ENCODE peak calls at places on chromosomes 16 and 17, in eight cellular contexts. One of them, this sample, is unnamed.
A peak's percentile ranks its signal among the peaks of the same experiment; 100 is the strongest.

GRCh38 chr17:30235386-30236296 is at the start of gene SLC6A4:
- DNase-seq in neural progenitor cell: peak; percentile 72
- DNase-seq in HCT116: no peak
- DNase-seq in CD4-positive, alpha-beta T cell: no peak
- DNase-seq in spleen: peak; percentile 50
- DNase-seq in tibial nerve: no peak
- DNase-seq in transverse colon: no peak
- DNase-seq in heart left ventricle: no peak
- DNase-seq in this sample: no peak

GRCh38 chr17:50501054-50501453 is 7.2 kb upstream of the MYCBPAP start:
- DNase-seq in tibial nerve: peak; percentile 66
- DNase-seq in CD4-positive, alpha-beta T cell: peak; percentile 31
- DNase-seq in heart left ventricle: no peak
- DNase-seq in spleen: no peak
- DNase-seq in neural progenitor cell: no peak
- DNase-seq in transverse colon: peak; percentile 33
- DNase-seq in HCT116: peak; percentile 50
- DNase-seq in this sample: no peak

GRCh38 chr17:73231363-73231762 is 30.3 kb downstream of the CPSF4L start:
- DNase-seq in spleen: no peak
- DNase-seq in CD4-positive, alpha-beta T cell: no peak
- DNase-seq in tibial nerve: no peak
- DNase-seq in HCT116: no peak
- DNase-seq in transverse colon: peak; percentile 13
- DNase-seq in neural progenitor cell: no peak
- DNase-seq in heart left ventricle: peak; percentile 21
- DNase-seq in this sample: no peak

GRCh38 chr17:83194761-83195329 is 115.4 kb downstream of the METRNL start:
- DNase-seq in tibial nerve: peak; percentile 29
- DNase-seq in spleen: peak; percentile 75
- DNase-seq in heart left ventricle: peak; percentile 14
- DNase-seq in neural progenitor cell: no peak
- DNase-seq in transverse colon: no peak
- DNase-seq in CD4-positive, alpha-beta T cell: no peak
- DNase-seq in HCT116: no peak
- DNase-seq in this sample: no peak

GRCh38 chr16:8632675-8633182 is 11.2 kb downstream of the METTL22 start:
- DNase-seq in tibial nerve: peak; percentile 15
- DNase-seq in transverse colon: peak; percentile 15
- DNase-seq in neural progenitor cell: no peak
- DNase-seq in spleen: peak; percentile 84
- DNase-seq in heart left ventricle: peak; percentile 31
- DNase-seq in CD4-positive, alpha-beta T cell: no peak
- DNase-seq in HCT116: no peak
- DNase-seq in this sample: no peak

GRCh38 chr16:55390838-55391237 is 66.8 kb downstream of the IRX6 start:
- DNase-seq in transverse colon: no peak
- DNase-seq in spleen: no peak
- DNase-seq in tibial nerve: no peak
- DNase-seq in neural progenitor cell: no peak
- DNase-seq in heart left ventricle: no peak
- DNase-seq in HCT116: no peak
- DNase-seq in CD4-positive, alpha-beta T cell: no peak
- DNase-seq in this sample: no peak

GRCh38 chr16:87620201-87620495 is 17.8 kb downstream of the JPH3 start:
- DNase-seq in tibial nerve: no peak
- DNase-seq in neural progenitor cell: peak; percentile 38
- DNase-seq in spleen: no peak
- DNase-seq in CD4-positive, alpha-beta T cell: no peak
- DNase-seq in HCT116: no peak
- DNase-seq in transverse colon: no peak
- DNase-seq in heart left ventricle: no peak
- DNase-seq in this sample: no peak

GRCh38 chr16:84209989-84210388 is 19.0 kb downstream of the ADAD2 start:
- DNase-seq in spleen: no peak
- DNase-seq in HCT116: peak; percentile 34
- DNase-seq in heart left ventricle: no peak
- DNase-seq in neural progenitor cell: no peak
- DNase-seq in CD4-positive, alpha-beta T cell: no peak
- DNase-seq in tibial nerve: no peak
- DNase-seq in transverse colon: no peak
- DNase-seq in this sample: no peak

GRCh38 chr16:78556421-78556820 is 457.0 kb downstream of the WWOX start:
- DNase-seq in heart left ventricle: no peak
- DNase-seq in spleen: no peak
- DNase-seq in transverse colon: no peak
- DNase-seq in tibial nerve: no peak
- DNase-seq in neural progenitor cell: no peak
- DNase-seq in HCT116: no peak
- DNase-seq in CD4-positive, alpha-beta T cell: no peak
- DNase-seq in this sample: no peak

GRCh38 chr17:49967205-49967604 is 1.8 kb upstream of the DLX4 start:
- DNase-seq in HCT116: no peak
- DNase-seq in CD4-positive, alpha-beta T cell: no peak
- DNase-seq in heart left ventricle: no peak
- DNase-seq in transverse colon: no peak
- DNase-seq in spleen: no peak
- DNase-seq in neural progenitor cell: no peak
- DNase-seq in tibial nerve: no peak
- DNase-seq in this sample: no peak

GRCh38 chr17:29177871-29178749 is 2.1 kb downstream of the MYO18A start:
- DNase-seq in HCT116: no peak
- DNase-seq in CD4-positive, alpha-beta T cell: no peak
- DNase-seq in transverse colon: peak; percentile 74
- DNase-seq in spleen: no peak
- DNase-seq in neural progenitor cell: no peak
- DNase-seq in tibial nerve: no peak
- DNase-seq in heart left ventricle: no peak
- DNase-seq in this sample: no peak

GRCh38 chr16:55056585-55057520 is 126.2 kb downstream of the IRX5 start:
- DNase-seq in transverse colon: no peak
- DNase-seq in neural progenitor cell: peak; percentile 84
- DNase-seq in HCT116: no peak
- DNase-seq in heart left ventricle: no peak
- DNase-seq in CD4-positive, alpha-beta T cell: no peak
- DNase-seq in tibial nerve: no peak
- DNase-seq in spleen: peak; percentile 45
- DNase-seq in this sample: no peak

GRCh38 chr17:16106161-16106891 is 106.7 kb downstream of the TTC19 start:
- DNase-seq in heart left ventricle: no peak
- DNase-seq in transverse colon: no peak
- DNase-seq in CD4-positive, alpha-beta T cell: no peak
- DNase-seq in tibial nerve: no peak
- DNase-seq in HCT116: no peak
- DNase-seq in neural progenitor cell: no peak
- DNase-seq in spleen: no peak
- DNase-seq in this sample: no peak

DNA sequence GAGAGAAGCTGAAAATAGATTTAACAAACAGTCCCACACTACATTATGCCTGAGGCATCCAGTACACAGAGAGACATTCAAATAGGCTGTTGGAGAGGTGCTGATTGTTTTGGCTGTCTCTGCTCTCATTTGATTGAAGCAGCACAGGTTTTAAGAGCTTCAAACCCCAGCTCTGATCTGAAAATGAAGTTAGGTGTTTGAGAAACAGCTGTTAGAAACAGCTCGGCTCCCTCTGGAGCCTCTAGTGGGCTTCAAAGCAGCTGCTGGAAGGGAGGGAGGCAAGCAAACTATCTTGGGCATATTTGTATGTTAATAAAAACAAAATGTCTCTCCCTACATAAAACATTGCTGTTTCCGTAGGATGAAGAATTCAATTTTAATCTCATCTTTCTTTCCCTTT is 607.3 kb upstream of the GOT2 start:
- DNase-seq in heart left ventricle: no peak
- DNase-seq in transverse colon: no peak
- DNase-seq in CD4-positive, alpha-beta T cell: no peak
- DNase-seq in tibial nerve: no peak
- DNase-seq in spleen: no peak
- DNase-seq in neural progenitor cell: peak; percentile 18
- DNase-seq in HCT116: no peak
- DNase-seq in this sample: no peak
- H3K9me3 ChIP-seq in heart left ventricle: no peaks in the 10 kb centered on the region
- H3K9me3 ChIP-seq in transverse colon: no peaks in the 10 kb centered on the region
- H3K9me3 ChIP-seq in CD4-positive, alpha-beta T cell: no peaks in the 10 kb centered on the region
- H3K9me3 ChIP-seq in tibial nerve: no peaks in the 10 kb centered on the region
- H3K9me3 ChIP-seq in spleen: no peaks in the 10 kb centered on the region
- H3K9me3 ChIP-seq in neural progenitor cell: no peaks in the 10 kb centered on the region
- H3K9me3 ChIP-seq in HCT116: peaks cover 20% of the 10 kb centered on the region
- H3K9me3 ChIP-seq in this sample: no peaks in the 10 kb centered on the region

DNA sequence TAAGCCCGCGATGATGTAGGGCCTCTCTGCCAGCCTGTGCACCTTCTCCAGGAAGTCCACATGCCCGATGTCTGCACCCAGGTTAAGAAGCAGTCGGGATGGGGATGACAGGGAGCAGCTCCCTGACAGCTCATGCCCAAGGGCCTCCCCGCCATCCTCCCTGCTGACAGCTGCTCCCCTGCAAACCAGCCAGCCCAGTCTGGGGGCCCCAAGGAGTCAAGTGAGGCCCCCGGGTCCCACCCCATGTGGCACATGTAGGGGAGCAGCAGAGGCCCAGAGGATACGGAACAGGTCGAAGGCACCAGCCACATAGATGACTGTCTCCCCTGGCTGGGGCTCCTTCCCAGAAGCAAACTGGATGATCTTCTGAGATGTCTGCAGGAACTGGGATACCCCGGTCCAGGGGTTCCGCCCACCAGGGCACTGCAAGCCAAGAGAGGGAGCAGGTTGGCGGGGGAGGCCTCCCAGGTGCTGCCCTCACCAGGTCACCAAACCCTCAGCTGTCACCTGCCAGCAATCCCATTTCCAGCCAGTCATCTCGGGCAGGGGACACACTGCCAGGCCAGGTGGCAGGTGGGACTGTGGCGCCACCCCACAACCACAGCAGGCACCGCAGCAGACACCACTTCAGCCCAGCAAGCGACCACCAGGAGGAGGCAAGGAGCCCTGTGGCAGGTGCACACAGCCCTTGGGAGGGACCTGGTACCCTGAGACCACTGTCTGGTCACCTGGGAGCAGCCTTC is 4.6 kb downstream of the PCYT2 start:
- DNase-seq in CD4-positive, alpha-beta T cell: no peak
- DNase-seq in spleen: no peak
- DNase-seq in heart left ventricle: no peak
- DNase-seq in neural progenitor cell: no peak
- DNase-seq in HCT116: no peak
- DNase-seq in transverse colon: no peak
- DNase-seq in tibial nerve: no peak
- DNase-seq in this sample: no peak
- TF ChIP-seq CTCF in CD4-positive, alpha-beta T cell: no peak
- TF ChIP-seq CTCF in spleen: no peak
- TF ChIP-seq CTCF in heart left ventricle: no peak
- TF ChIP-seq CTCF in neural progenitor cell: peak; percentile 26
- TF ChIP-seq CTCF in HCT116: peak; percentile 99
- TF ChIP-seq CTCF in transverse colon: no peak
- TF ChIP-seq CTCF in tibial nerve: no peak
- TF ChIP-seq CTCF in this sample: no peak

GRCh38 chr17:17943281-17943984 is 28.8 kb downstream of the TOM1L2 start:
- DNase-seq in transverse colon: no peak
- DNase-seq in HCT116: no peak
- DNase-seq in CD4-positive, alpha-beta T cell: no peak
- DNase-seq in tibial nerve: no peak
- DNase-seq in heart left ventricle: no peak
- DNase-seq in neural progenitor cell: no peak
- DNase-seq in spleen: no peak
- DNase-seq in this sample: no peak

GRCh38 chr17:17942846-17943245 is 29.4 kb downstream of the TOM1L2 start:
- DNase-seq in transverse colon: no peak
- DNase-seq in heart left ventricle: no peak
- DNase-seq in spleen: no peak
- DNase-seq in tibial nerve: no peak
- DNase-seq in HCT116: no peak
- DNase-seq in neural progenitor cell: no peak
- DNase-seq in CD4-positive, alpha-beta T cell: no peak
- DNase-seq in this sample: no peak

GRCh38 chr17:17944253-17944652 is 27.9 kb downstream of the TOM1L2 start:
- DNase-seq in tibial nerve: no peak
- DNase-seq in spleen: no peak
- DNase-seq in neural progenitor cell: no peak
- DNase-seq in heart left ventricle: no peak
- DNase-seq in transverse colon: no peak
- DNase-seq in HCT116: no peak
- DNase-seq in CD4-positive, alpha-beta T cell: no peak
- DNase-seq in this sample: no peak

GRCh38 chr17:17946104-17946503 is 26.1 kb downstream of the TOM1L2 start:
- DNase-seq in transverse colon: no peak
- DNase-seq in heart left ventricle: no peak
- DNase-seq in HCT116: no peak
- DNase-seq in spleen: no peak
- DNase-seq in CD4-positive, alpha-beta T cell: no peak
- DNase-seq in tibial nerve: no peak
- DNase-seq in neural progenitor cell: no peak
- DNase-seq in this sample: no peak

DNA sequence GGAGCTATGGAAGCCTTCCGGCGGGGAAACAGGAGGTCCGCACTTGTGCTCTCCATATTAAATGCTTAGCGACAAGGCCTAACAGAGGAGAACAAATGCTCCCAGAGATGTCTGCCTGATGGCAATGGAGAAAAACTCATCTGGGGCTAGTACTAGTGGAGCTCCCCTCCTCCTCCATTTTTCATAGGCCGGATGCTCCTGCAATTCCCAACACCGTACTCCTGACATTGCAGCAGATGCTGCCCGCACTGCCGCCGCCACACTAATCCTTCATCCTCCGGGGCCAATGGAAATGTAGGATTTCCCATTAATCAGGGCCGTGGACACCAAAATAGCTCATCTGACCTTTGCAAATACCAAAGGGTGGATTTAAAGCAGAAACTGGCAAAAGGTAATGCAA is 27.5 kb downstream of the TOM1L2 start:
- DNase-seq in HCT116: no peak
- DNase-seq in tibial nerve: no peak
- DNase-seq in spleen: no peak
- DNase-seq in neural progenitor cell: peak; percentile 37
- DNase-seq in CD4-positive, alpha-beta T cell: no peak
- DNase-seq in transverse colon: no peak
- DNase-seq in heart left ventricle: no peak
- DNase-seq in this sample: no peak
- H3K9me3 ChIP-seq in HCT116: no peaks in the 10 kb centered on the region
- H3K9me3 ChIP-seq in tibial nerve: no peaks in the 10 kb centered on the region
- H3K9me3 ChIP-seq in spleen: no peaks in the 10 kb centered on the region
- H3K9me3 ChIP-seq in neural progenitor cell: no peaks in the 10 kb centered on the region
- H3K9me3 ChIP-seq in CD4-positive, alpha-beta T cell: no peaks in the 10 kb centered on the region
- H3K9me3 ChIP-seq in transverse colon: no peaks in the 10 kb centered on the region
- H3K9me3 ChIP-seq in heart left ventricle: no peaks in the 10 kb centered on the region
- H3K9me3 ChIP-seq in this sample: no peaks in the 10 kb centered on the region

DNA sequence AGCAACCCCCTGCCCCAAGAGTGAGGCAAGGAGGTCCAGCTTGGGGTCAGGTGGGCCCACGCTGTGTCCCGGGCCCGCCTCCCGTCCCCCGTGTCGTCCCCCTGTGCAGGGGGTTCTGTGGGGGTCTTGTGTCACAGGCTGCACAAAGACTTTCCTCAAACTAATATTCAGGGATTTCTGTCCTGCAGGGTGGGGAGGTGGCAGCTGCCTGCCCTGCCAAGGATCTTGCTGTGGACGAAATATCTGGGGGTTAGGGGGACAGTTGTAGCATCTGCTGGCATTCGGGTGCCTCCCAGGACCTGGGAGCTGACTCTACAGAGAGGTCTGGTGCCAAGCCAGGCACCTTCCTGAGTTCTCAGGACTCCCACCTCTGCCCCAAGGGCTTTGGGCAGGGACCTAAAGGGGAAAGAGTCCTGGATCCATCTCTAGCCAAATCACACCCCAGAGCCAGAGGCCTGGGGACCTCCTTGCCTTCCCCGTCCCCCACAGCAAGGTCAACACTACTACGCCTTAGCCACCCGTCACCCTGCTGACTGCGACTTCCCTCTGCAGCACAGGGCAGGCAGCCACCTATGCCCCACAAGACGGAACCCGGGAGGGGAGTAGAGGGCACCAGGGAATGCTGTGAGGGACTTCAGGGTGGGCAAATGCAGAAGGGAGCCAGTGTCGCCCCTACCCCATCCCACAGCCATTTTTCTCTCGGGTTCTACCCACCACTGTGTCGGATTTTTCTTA is 59.3 kb downstream of the TMEM132E start:
- DNase-seq in tibial nerve: no peak
- DNase-seq in heart left ventricle: no peak
- DNase-seq in HCT116: no peak
- DNase-seq in transverse colon: no peak
- DNase-seq in neural progenitor cell: no peak
- DNase-seq in spleen: no peak
- DNase-seq in CD4-positive, alpha-beta T cell: no peak
- DNase-seq in this sample: no peak
- TF ChIP-seq CTCF in tibial nerve: no peak
- TF ChIP-seq CTCF in heart left ventricle: no peak
- TF ChIP-seq CTCF in HCT116: no peak
- TF ChIP-seq CTCF in transverse colon: peak; percentile 33
- TF ChIP-seq CTCF in neural progenitor cell: peak; percentile 3
- TF ChIP-seq CTCF in spleen: peak; percentile 55
- TF ChIP-seq CTCF in CD4-positive, alpha-beta T cell: no peak
- TF ChIP-seq CTCF in this sample: peak; percentile 6